ENCODE peak calls at places on chromosome 15, in six cellular contexts. T is left lung, V is breast epithelium, L is uterus, Z is tibial artery, E is tibial nerve. K is an unnamed sample.
A peak's percentile ranks its signal among the peaks of the same experiment; 100 is the strongest.

GRCh38 chr15:47473857-47474256 is 243.4 kb upstream of the SEMA6D start:
- DNase-seq in T (no peak), V (peak; percentile 64), L (peak; percentile 56), Z (peak; percentile 83), E (peak; percentile 40), K (no peak)

GRCh38 chr15:58951388-58952060 is 18.0 kb upstream of the SLTM start:
- DNase-seq in T (no peak), V (no peak), L (no peak), Z (no peak), E (no peak), K (no peak)

GRCh38 chr15:63409179-63409578 is 27.5 kb upstream of the CA12 start:
- DNase-seq in T (no peak), V (no peak), L (no peak), Z (no peak), E (no peak), K (no peak)

GRCh38 chr15:96374494-96374893 is 44.0 kb downstream of the NR2F2 start:
- DNase-seq in T (no peak), V (no peak), L (no peak), Z (no peak), E (no peak), K (no peak)

GRCh38 chr15:38254065-38254883 is 1.6 kb downstream of the SPRED1 start:
- DNase-seq in T (no peak), V (peak; percentile 60), L (no peak), Z (peak; percentile 70), E (peak; percentile 60), K (no peak)

GRCh38 chr15:34241376-34242350 is 16.8 kb downstream of the EMC4 start:
- DNase-seq in T (no peak), V (no peak), L (no peak), Z (no peak), E (peak; percentile 32), K (no peak)

GRCh38 chr15:58463815-58464697 is 32.3 kb downstream of the LIPC start:
- DNase-seq in T (no peak), V (no peak), L (no peak), Z (no peak), E (no peak), K (no peak)

GRCh38 chr15:40340740-40341400 is at the start of gene CCDC9B:
- DNase-seq in T (peak; percentile 93), V (peak; percentile 89), L (peak; percentile 89), Z (peak; percentile 99), E (peak; percentile 90), K (no peak)

GRCh38 chr15:36527512-36528162 is 51.8 kb upstream of the CDIN1 start:
- DNase-seq in T (no peak), V (no peak), L (no peak), Z (no peak), E (no peak), K (no peak)

GRCh38 chr15:52780172-52780980 is 9.8 kb downstream of the ONECUT1 start:
- DNase-seq in T (peak; percentile 64), V (no peak), L (peak; percentile 35), Z (no peak), E (peak; percentile 63), K (peak; percentile 15)

GRCh38 chr15:37516628-37517027 is 416.3 kb upstream of the MEIS2 start:
- DNase-seq in T (no peak), V (no peak), L (no peak), Z (no peak), E (no peak), K (no peak)

GRCh38 chr15:46618984-46619383 is 984.2 kb downstream of the SQOR start:
- DNase-seq in T (no peak), V (no peak), L (no peak), Z (no peak), E (no peak), K (no peak)

GRCh38 chr15:89812847-89813320 is 1.8 kb downstream of the ANPEP start:
- DNase-seq in T (peak; percentile 62), V (no peak), L (no peak), Z (no peak), E (no peak), K (no peak)

GRCh38 chr15:89813381-89814111 is 1.1 kb downstream of the ANPEP start:
- DNase-seq in T (no peak), V (no peak), L (no peak), Z (no peak), E (no peak), K (no peak)

GRCh38 chr15:89815769-89816168 is 1.1 kb upstream of the ANPEP start:
- DNase-seq in T (no peak), V (no peak), L (no peak), Z (no peak), E (no peak), K (no peak)

GRCh38 chr15:89812126-89812846 is 2.4 kb downstream of the ANPEP start:
- DNase-seq in T (no peak), V (peak; percentile 78), L (no peak), Z (peak; percentile 87), E (peak; percentile 72), K (no peak)

DNA sequence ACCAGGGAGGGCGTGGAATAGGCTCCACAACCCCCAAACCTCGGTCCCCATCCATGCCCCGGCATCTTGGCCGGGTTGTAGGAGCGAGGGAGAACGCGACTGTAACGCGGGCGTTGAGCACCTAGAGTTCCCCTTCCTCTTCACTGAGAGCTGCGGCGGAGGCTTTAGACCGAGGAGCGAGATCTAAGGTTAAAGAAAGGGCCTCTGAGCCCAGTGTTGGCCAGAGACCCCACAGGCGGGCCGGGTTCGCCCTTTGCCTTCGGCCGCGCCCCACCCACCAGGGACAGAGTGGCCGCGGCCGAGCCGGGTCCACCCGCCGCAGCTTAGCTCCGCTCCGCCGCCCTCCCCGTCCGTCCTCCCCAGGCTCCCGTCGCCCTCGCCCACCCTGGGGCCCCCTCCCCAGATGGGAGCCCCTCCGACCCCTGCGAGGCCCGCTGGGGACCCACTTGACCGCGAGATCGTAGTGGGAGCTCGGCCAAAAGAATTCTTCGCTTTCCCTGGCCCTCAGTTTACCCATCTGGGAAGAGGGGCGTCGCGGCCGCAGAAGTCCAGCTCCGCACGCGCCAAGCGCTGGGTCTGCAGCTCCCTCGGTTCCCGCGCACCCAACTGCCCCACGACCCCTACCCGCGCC is 425 bp downstream of the ANPEP start:
- DNase-seq in T (no peak), V (no peak), L (no peak), Z (no peak), E (no peak), K (no peak)
- H3K4me3 ChIP-seq in T (peak overlapping the region; percentile 60), V (peak overlapping the region; percentile 88), L (no peak overlapping the region), Z (peak overlapping the region; percentile 51), E (peak overlapping the region; percentile 47), K (peak overlapping the region; percentile 37)

GRCh38 chr15:66389098-66389858 is 2.6 kb downstream of the MAP2K1 start:
- DNase-seq in T (no peak), V (no peak), L (no peak), Z (no peak), E (no peak), K (peak; percentile 21)
- H3K4me1 ChIP-seq in T (peaks cover 69% of the 10 kb centered on the region), V (peaks cover 5% of the 10 kb centered on the region), L (no peaks in the 10 kb centered on the region), Z (peaks cover 56% of the 10 kb centered on the region), E (peaks cover 19% of the 10 kb centered on the region), K (peaks cover 55% of the 10 kb centered on the region)

GRCh38 chr15:73849641-73850040 is 23.7 kb upstream of the TBC1D21 start:
- DNase-seq in T (no peak), V (no peak), L (no peak), Z (no peak), E (no peak), K (no peak)
- H3K36me3 ChIP-seq in T (no peaks in the 10 kb centered on the region), V (no peaks in the 10 kb centered on the region), L (no peaks in the 10 kb centered on the region), Z (no peaks in the 10 kb centered on the region), E (no peaks in the 10 kb centered on the region), K (no peaks in the 10 kb centered on the region)

DNA sequence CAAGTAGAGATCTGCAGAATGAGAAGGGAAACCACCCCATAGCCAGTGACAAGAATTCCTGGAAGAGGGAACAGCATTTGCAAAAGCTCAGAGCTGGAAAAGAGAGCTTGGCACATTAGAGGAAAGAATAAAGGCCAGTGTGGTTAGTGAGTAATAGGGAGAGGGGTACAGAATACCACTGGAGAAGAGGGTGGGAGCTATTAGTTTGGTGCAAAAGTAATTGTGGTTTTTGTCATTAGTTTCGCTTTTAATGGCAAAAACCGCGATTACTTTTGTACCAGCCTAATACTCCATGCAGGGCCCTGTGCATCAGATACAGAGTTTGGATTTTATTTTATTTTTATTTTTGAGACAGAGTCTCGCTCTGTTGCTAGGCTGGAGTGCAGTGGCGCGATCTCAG is 9.8 kb downstream of the SLC24A1 start:
- DNase-seq in T (no peak), V (no peak), L (no peak), Z (no peak), E (no peak), K (no peak)
- H3K4me3 ChIP-seq in T (no peak overlapping the region), V (no peak overlapping the region), L (no peak overlapping the region), Z (no peak overlapping the region), E (no peak overlapping the region), K (no peak overlapping the region)

GRCh38 chr15:85690546-85691226 is 104.0 kb downstream of the KLHL25 start:
- DNase-seq in T (no peak), V (no peak), L (no peak), Z (no peak), E (no peak), K (no peak)
- H3K4me1 ChIP-seq in T (peaks cover 63% of the 10 kb centered on the region), V (peaks cover 7% of the 10 kb centered on the region), L (peaks cover 5% of the 10 kb centered on the region), Z (peaks cover 36% of the 10 kb centered on the region), E (peaks cover 9% of the 10 kb centered on the region), K (peaks cover 49% of the 10 kb centered on the region)

GRCh38 chr15:85691350-85692240 is 103.1 kb downstream of the KLHL25 start:
- DNase-seq in T (no peak), V (no peak), L (no peak), Z (no peak), E (no peak), K (no peak)

GRCh38 chr15:85692873-85693272 is 101.9 kb downstream of the KLHL25 start:
- DNase-seq in T (no peak), V (no peak), L (no peak), Z (no peak), E (no peak), K (no peak)

GRCh38 chr15:85693277-85693676 is 101.4 kb downstream of the KLHL25 start:
- DNase-seq in T (no peak), V (no peak), L (no peak), Z (no peak), E (no peak), K (no peak)

GRCh38 chr15:85689729-85690128 is 105.0 kb downstream of the KLHL25 start:
- DNase-seq in T (no peak), V (peak; percentile 30), L (no peak), Z (no peak), E (peak; percentile 52), K (peak; percentile 45)

DNA sequence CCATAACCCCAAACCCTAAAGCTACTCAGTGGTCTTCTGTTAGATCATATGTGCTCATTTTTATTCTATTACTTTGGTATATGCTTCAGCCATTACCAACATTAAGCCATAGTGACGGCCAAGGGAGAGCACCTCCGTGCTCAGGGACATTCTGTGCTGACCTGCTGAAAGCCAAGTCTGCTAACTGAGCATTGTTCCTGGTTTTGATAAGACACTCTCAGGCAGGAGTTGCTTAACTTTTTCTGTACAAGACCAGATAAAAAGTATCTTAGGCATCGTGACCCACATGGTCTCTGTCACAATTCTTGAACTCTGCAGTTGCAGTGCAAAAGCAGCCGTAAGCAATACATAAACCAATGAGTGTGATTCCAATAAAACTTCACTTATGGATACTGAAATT is 100.6 kb downstream of the KLHL25 start:
- DNase-seq in T (no peak), V (no peak), L (no peak), Z (no peak), E (no peak), K (no peak)
- H3K36me3 ChIP-seq in T (peaks cover 77% of the 10 kb centered on the region), V (peaks cover 3% of the 10 kb centered on the region), L (no peaks in the 10 kb centered on the region), Z (peaks cover 47% of the 10 kb centered on the region), E (no peaks in the 10 kb centered on the region), K (peaks cover 40% of the 10 kb centered on the region)